ENCODE peak calls at places on chromosomes 6 and 20, in four cellular contexts. T is A549, S is HL-60, Z is HCT116. Y is an unnamed sample.

GRCh38 chr6:134065706-134066105 is 13.3 kb upstream of the SLC2A12 start:
- DNase-seq in T (no peak), S (peak), Z (peak), Y (no peak)

GRCh38 chr6:154448448-154449096 is 61.9 kb downstream of the CNKSR3 start:
- DNase-seq in T (peak), S (no peak), Z (no peak), Y (no peak)

GRCh38 chr6:52726741-52727535 is 36.3 kb downstream of the GSTA2 start:
- DNase-seq in T (no peak), S (no peak), Z (no peak), Y (no peak)

GRCh38 chr20:3082306-3082951 is 2.1 kb downstream of the AVP start:
- DNase-seq in T (no peak), S (no peak), Z (no peak), Y (no peak)

GRCh38 chr6:9711313-9711712 is 703.6 kb downstream of the TFAP2A start:
- DNase-seq in T (no peak), S (peak), Z (no peak), Y (no peak)

GRCh38 chr6:35082733-35083403 is 58.3 kb downstream of the TCP11 start:
- DNase-seq in T (no peak), S (no peak), Z (no peak), Y (no peak)

GRCh38 chr6:35694462-35694861 is 5.7 kb upstream of the FKBP5 start:
- DNase-seq in T (peak), S (no peak), Z (peak), Y (no peak)

GRCh38 chr6:156146891-156147290 is 630.3 kb upstream of the ARID1B start:
- DNase-seq in T (no peak), S (no peak), Z (no peak), Y (no peak)

GRCh38 chr6:1849686-1850580 is 240.2 kb downstream of the FOXC1 start:
- DNase-seq in T (no peak), S (peak), Z (no peak), Y (no peak)

GRCh38 chr6:154914288-154914687 is 80.8 kb upstream of the TIAM2 start:
- DNase-seq in T (no peak), S (no peak), Z (no peak), Y (no peak)

GRCh38 chr6:17910178-17910577 is 77.3 kb downstream of the KIF13A start:
- DNase-seq in T (no peak), S (no peak), Z (no peak), Y (no peak)

GRCh38 chr6:53634184-53634631 is 31.3 kb downstream of the KLHL31 start:
- DNase-seq in T (no peak), S (no peak), Z (no peak), Y (no peak)

GRCh38 chr6:151121900-151122299 is 117.9 kb upstream of the AKAP12 start:
- DNase-seq in T (no peak), S (no peak), Z (no peak), Y (no peak)

GRCh38 chr6:2765896-2766766 is 938 bp downstream of the WRNIP1 start:
- DNase-seq in T (peak), S (peak), Z (no peak), Y (no peak)

GRCh38 chr6:115271001-115271400 is 789.7 kb downstream of the FRK start:
- DNase-seq in T (no peak), S (no peak), Z (no peak), Y (no peak)

GRCh38 chr6:126051739-126052138 is 65.4 kb downstream of the TRMT11 start:
- DNase-seq in T (no peak), S (no peak), Z (no peak), Y (no peak)

GRCh38 chr20:14219801-14220461 is 117.5 kb downstream of the FLRT3 start:
- DNase-seq in T (peak), S (no peak), Z (peak), Y (no peak)

GRCh38 chr6:154683756-154684523 is 49.3 kb upstream of the SCAF8 start:
- DNase-seq in T (no peak), S (peak), Z (no peak), Y (no peak)

GRCh38 chr6:16398587-16398986 is 160.2 kb downstream of the GMPR start:
- DNase-seq in T (no peak), S (no peak), Z (no peak), Y (no peak)

GRCh38 chr6:42352856-42353564 is 98.7 kb downstream of the TRERF1 start:
- DNase-seq in T (no peak), S (no peak), Z (peak), Y (no peak)

GRCh38 chr6:72246926-72247325 is 360.6 kb downstream of the RIMS1 start:
- DNase-seq in T (no peak), S (no peak), Z (peak), Y (peak)

GRCh38 chr6:151229401-151230276 is 10.1 kb upstream of the AKAP12 start:
- DNase-seq in T (no peak), S (no peak), Z (no peak), Y (no peak)

GRCh38 chr6:34665019-34665418 is 31.5 kb downstream of the ILRUN start:
- DNase-seq in T (no peak), S (no peak), Z (no peak), Y (no peak)

GRCh38 chr6:90328004-90328403 is 31.4 kb upstream of the BACH2 start:
- DNase-seq in T (no peak), S (no peak), Z (no peak), Y (peak)

GRCh38 chr6:152094276-152094675 is 286.8 kb downstream of the ESR1 start:
- DNase-seq in T (no peak), S (no peak), Z (no peak), Y (no peak)

GRCh38 chr6:99344289-99344688 is 5.2 kb downstream of the FAXC start:
- DNase-seq in T (no peak), S (no peak), Z (no peak), Y (no peak)

GRCh38 chr6:43171284-43172126 is 436 bp downstream of the SRF start:
- DNase-seq in T (peak), S (peak), Z (no peak), Y (no peak)

GRCh38 chr6:33858053-33858475 is 54.3 kb upstream of the MLN start:
- DNase-seq in T (no peak), S (no peak), Z (no peak), Y (no peak)

GRCh38 chr6:131552572-131552971 is 20.5 kb upstream of the ARG1 start:
- DNase-seq in T (no peak), S (no peak), Z (no peak), Y (no peak)

GRCh38 chr6:131555992-131556391 is 17.0 kb upstream of the ARG1 start:
- DNase-seq in T (no peak), S (no peak), Z (no peak), Y (no peak)
- TF ChIP-seq REST in T (no peak), S (no peak), Z (no peak), Y (no peak)

GRCh38 chr20:17627101-17627950 is 54.7 kb downstream of the RRBP1 start:
- DNase-seq in T (no peak), S (peak), Z (no peak), Y (no peak)
- TF ChIP-seq REST in T (no peak), S (no peak), Z (no peak), Y (no peak)

GRCh38 chr20:34516874-34517542 is 786 bp downstream of the DYNLRB1 start:
- DNase-seq in T (no peak), S (peak), Z (no peak), Y (no peak)

GRCh38 chr20:34515484-34516037 is 661 bp upstream of the DYNLRB1 start:
- DNase-seq in T (no peak), S (peak), Z (no peak), Y (no peak)

GRCh38 chr20:34514897-34515483 is 1.2 kb upstream of the DYNLRB1 start:
- DNase-seq in T (no peak), S (no peak), Z (no peak), Y (no peak)

GRCh38 chr20:34512955-34513419 is 3.2 kb upstream of the DYNLRB1 start:
- DNase-seq in T (no peak), S (no peak), Z (no peak), Y (no peak)

DNA sequence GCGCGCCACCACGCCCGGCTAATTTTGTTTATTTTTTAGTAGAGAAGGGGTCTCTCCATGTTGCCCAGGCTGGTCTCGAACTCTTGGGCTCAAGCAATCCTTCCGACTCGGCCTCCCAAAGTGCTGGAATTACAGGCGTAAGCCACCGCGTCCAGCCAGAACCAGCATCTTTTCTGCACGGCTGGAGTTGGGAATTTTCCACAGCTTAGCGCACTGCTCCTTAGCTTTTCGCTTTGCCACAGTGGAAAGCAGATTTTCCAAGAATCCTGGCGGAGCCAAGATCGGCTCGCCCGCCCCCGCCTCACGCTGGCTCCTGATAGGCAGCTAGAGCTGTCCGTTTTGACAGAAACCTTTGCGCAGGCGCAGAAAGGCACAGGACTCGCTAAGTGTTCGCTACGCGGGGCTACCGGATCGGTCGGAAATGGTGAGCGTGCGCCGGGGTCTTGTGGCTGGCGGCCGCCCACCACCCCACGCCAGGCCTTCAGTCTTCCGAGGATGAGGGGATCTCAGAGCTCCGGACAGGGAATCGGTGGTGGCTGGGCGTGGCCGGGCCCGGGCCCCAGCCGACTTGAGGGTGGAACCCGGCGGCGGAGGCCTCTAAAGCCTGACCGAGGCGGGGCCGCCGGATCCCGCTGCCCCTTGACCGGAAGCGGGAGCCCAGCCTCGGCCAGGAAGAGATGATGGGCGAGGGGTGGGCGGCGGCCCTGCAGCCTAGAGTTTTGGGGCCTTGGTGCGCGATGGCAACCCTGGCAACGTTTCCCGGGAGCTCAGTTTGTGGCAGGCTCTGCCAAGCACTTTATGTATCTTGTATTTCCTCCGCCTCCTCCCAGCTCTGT is at the start of gene DYNLRB1:
- DNase-seq in T (peak), S (peak), Z (peak), Y (peak)
- TF ChIP-seq REST in T (no peak), S (no peak), Z (no peak), Y (peak)

DNA sequence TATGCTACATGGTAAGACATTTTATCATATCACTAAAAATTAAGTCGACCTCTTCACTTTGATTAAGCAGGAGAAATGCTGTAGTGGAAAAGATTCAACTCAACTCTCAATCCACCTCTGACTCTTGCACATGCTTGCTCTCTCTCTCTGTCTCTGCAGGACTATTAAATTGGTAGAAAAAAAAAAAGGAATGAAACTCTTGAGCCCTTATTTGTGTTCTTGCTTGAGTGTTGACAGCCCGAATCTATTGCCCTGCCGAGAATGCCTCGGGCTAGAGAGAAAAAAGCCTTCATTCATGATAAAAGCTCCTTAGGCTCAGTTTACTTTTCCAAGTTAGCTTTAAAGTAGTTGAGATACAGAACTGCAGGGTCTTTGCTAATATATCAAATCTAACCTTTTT is 722.2 kb downstream of the PRKN start:
- DNase-seq in T (no peak), S (no peak), Z (no peak), Y (no peak)
- TF ChIP-seq REST in T (no peak), S (no peak), Z (no peak), Y (no peak)

DNA sequence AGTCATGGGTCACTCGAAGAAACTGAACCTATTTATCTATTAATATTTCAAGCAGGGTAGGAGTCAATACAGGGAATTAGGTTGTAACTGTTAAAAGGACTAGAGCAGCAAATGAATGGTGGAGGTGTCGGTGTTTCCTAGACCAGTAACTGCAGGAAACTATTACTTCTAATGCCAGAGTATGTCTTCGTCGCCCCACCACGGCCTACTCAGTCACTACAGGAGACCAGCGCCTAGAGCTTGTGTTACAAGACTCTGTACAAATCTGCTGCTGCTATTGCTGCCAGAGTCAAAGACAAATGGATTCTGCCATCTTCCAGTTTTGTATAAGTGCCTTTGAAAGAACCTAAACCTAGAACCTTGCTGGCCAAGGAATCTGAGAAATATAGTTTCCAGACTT is 343.9 kb downstream of the SOX4 start:
- DNase-seq in T (no peak), S (no peak), Z (no peak), Y (no peak)
- TF ChIP-seq REST in T (no peak), S (no peak), Z (no peak), Y (no peak)

GRCh38 chr6:101747160-101747559 is 353.7 kb downstream of the GRIK2 start:
- DNase-seq in T (no peak), S (no peak), Z (no peak), Y (no peak)

DNA sequence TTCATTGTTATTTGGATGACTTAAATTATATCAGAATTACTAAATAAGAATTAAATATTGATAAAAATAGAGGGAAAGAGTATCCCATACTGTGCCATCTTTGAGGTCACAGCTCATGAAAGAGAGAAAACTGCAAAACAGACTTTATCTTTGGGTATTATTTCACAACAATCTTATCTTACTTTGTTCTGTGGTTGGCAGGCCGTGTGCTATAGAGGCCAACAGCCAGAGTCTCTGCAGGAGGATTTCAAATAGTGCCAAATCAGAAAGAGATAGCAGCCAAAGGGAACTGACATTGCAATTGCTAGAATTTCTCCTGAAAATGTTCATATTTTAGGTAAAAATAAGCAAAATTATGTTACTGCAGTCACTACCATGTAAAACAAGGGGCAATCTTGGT is 354.2 kb downstream of the GRIK2 start:
- DNase-seq in T (no peak), S (no peak), Z (no peak), Y (no peak)
- TF ChIP-seq REST in T (no peak), S (no peak), Z (no peak), Y (no peak)

GRCh38 chr6:85062884-85063283 is 298.5 kb upstream of the TBX18 start:
- DNase-seq in T (no peak), S (no peak), Z (no peak), Y (no peak)

GRCh38 chr6:85068221-85068620 is 303.8 kb upstream of the TBX18 start:
- DNase-seq in T (no peak), S (no peak), Z (no peak), Y (no peak)

GRCh38 chr6:85065831-85066230 is 301.4 kb upstream of the TBX18 start:
- DNase-seq in T (no peak), S (no peak), Z (no peak), Y (no peak)

GRCh38 chr6:85066270-85066669 is 301.9 kb upstream of the TBX18 start:
- DNase-seq in T (no peak), S (no peak), Z (no peak), Y (no peak)

GRCh38 chr6:85063611-85064010 is 299.2 kb upstream of the TBX18 start:
- DNase-seq in T (no peak), S (no peak), Z (no peak), Y (no peak)
- TF ChIP-seq REST in T (no peak), S (no peak), Z (no peak), Y (no peak)